ENCODE peak calls at places on chromosomes 5 and 9, in four cellular contexts. M is prostate gland; Y is CD8-positive, alpha-beta T cell; P is vagina. U is an unnamed sample.

GRCh38 chr5:110851357-110851756 is 112.5 kb downstream of the SLC25A46 start:
- DNase-seq in M (no peak), Y (no peak), P (no peak), U (no peak)

GRCh38 chr5:5466227-5466626 is 43.8 kb downstream of the ICE1 start:
- DNase-seq in M (no peak), Y (no peak), P (no peak), U (no peak)

GRCh38 chr9:133730994-133731715 is 7.0 kb downstream of the SARDH start:
- DNase-seq in M (no peak), Y (no peak), P (no peak), U (no peak)

GRCh38 chr9:7377489-7377888 is 422.1 kb downstream of the DMAC1 start:
- DNase-seq in M (no peak), Y (no peak), P (no peak), U (no peak)

GRCh38 chr5:3659907-3660306 is 64.3 kb downstream of the IRX1 start:
- DNase-seq in M (no peak), Y (no peak), P (no peak), U (peak)

GRCh38 chr9:91182429-91182828 is 179.3 kb downstream of the AUH start:
- DNase-seq in M (no peak), Y (no peak), P (no peak), U (no peak)

GRCh38 chr9:14687042-14687719 is 6.1 kb downstream of the ZDHHC21 start:
- DNase-seq in M (no peak), Y (no peak), P (no peak), U (no peak)

GRCh38 chr9:90778746-90779145 is 22.9 kb upstream of the SYK start:
- DNase-seq in M (no peak), Y (no peak), P (no peak), U (no peak)

GRCh38 chr5:95718203-95718602 is 12.9 kb upstream of the RHOBTB3 start:
- DNase-seq in M (no peak), Y (no peak), P (no peak), U (no peak)

DNA sequence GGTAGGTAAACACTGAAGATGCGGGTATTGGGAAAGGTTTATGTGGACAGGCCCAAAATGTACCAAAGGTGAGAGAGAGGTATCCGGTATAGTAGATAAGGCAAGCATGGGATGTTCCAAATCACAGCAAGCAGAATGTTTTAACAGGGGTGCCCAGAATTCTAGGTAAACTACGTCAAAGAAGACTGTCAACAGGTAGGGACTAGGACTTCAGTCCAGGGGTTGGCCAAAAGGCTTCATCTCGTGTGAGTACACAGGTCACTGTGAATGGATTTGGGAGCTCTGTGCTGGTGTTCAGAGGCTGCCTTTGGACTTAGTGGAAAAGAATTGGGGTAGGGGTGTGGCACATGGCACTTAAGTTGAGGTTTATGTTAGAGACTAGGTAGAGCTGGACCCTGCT is 66.4 kb downstream of the PIK3R1 start:
- DNase-seq in M (no peak), Y (no peak), P (no peak), U (no peak)
- H3K27ac ChIP-seq in M (no peak), Y (peak), P (peak), U (no peak)

GRCh38 chr5:155278524-155278923 is 265.0 kb downstream of the KIF4B start:
- DNase-seq in M (no peak), Y (no peak), P (no peak), U (no peak)

GRCh38 chr5:155275214-155275613 is 261.7 kb downstream of the KIF4B start:
- DNase-seq in M (no peak), Y (no peak), P (no peak), U (no peak)

GRCh38 chr5:155270737-155271136 is 257.2 kb downstream of the KIF4B start:
- DNase-seq in M (no peak), Y (no peak), P (no peak), U (no peak)

GRCh38 chr5:155274484-155274883 is 260.9 kb downstream of the KIF4B start:
- DNase-seq in M (no peak), Y (no peak), P (no peak), U (no peak)

GRCh38 chr5:155276231-155276630 is 262.7 kb downstream of the KIF4B start:
- DNase-seq in M (no peak), Y (no peak), P (no peak), U (no peak)
- H3K27ac ChIP-seq in M (no peak), Y (no peak), P (no peak), U (no peak)

GRCh38 chr9:2125909-2126308 is 110.8 kb downstream of the SMARCA2 start:
- DNase-seq in M (no peak), Y (no peak), P (no peak), U (peak)
- H3K27ac ChIP-seq in M (peak), Y (no peak), P (peak), U (no peak)

DNA sequence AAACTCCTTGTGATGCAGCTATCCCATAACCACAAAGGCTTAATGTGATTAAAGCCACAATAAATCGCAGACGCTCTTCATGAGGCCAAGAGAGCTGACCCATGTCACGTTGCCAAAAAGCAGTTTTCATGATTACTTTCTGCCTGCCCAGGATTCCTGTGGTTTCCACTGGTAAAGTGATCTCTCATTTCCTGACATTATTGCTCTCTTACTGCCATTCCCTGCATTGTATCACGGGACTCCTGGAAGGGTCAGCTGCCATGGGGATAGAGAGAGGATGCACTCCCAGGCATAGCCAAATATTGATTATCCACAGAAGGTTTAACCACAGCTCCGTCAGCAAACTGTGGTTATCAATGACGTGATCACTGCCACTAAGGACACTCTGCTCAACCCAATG is 103.8 kb upstream of the SLC1A3 start:
- DNase-seq in M (peak), Y (no peak), P (no peak), U (no peak)
- H3K27ac ChIP-seq in M (no peak), Y (no peak), P (no peak), U (no peak)

GRCh38 chr5:149747141-149747832 is 17.2 kb downstream of the PPARGC1B start:
- DNase-seq in M (no peak), Y (no peak), P (no peak), U (no peak)

GRCh38 chr5:149749481-149750365 is 19.6 kb downstream of the PPARGC1B start:
- DNase-seq in M (no peak), Y (no peak), P (no peak), U (peak)

GRCh38 chr5:149747833-149748366 is 17.8 kb downstream of the PPARGC1B start:
- DNase-seq in M (no peak), Y (no peak), P (no peak), U (no peak)

GRCh38 chr5:149750596-149750995 is 20.5 kb downstream of the PPARGC1B start:
- DNase-seq in M (no peak), Y (no peak), P (no peak), U (no peak)

DNA sequence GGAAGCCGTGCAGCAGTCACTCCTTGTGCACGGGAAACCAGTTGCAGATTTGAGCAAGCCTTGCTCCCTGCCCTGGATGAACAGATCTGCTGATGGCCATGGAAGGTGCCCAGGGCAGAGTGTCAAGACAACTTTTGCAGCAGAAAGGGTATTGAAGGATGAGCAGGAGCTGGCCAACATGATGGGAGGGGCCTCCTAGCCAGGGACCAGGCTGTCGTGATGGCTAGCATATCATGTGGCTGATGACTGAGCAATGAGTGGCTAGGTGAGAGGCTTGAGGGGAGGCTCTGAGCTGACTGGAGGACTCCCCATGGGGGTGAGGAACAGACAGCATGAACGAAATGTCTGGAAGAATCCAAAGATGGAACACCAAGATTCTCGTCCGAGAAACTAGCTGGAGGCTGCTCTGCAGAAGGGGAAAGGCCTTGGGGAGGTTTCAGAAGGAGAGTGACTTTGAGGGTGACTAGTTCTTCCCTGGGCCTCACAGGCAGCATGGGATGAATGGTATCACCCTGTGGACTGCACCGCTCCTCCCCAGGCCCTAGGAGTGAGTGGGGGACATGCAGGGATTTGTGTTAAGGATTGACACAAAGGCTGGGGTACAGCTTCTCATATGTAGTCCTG is 18.5 kb downstream of the PPARGC1B start:
- DNase-seq in M (no peak), Y (no peak), P (no peak), U (no peak)
- H3K27ac ChIP-seq in M (no peak), Y (no peak), P (no peak), U (no peak)

DNA sequence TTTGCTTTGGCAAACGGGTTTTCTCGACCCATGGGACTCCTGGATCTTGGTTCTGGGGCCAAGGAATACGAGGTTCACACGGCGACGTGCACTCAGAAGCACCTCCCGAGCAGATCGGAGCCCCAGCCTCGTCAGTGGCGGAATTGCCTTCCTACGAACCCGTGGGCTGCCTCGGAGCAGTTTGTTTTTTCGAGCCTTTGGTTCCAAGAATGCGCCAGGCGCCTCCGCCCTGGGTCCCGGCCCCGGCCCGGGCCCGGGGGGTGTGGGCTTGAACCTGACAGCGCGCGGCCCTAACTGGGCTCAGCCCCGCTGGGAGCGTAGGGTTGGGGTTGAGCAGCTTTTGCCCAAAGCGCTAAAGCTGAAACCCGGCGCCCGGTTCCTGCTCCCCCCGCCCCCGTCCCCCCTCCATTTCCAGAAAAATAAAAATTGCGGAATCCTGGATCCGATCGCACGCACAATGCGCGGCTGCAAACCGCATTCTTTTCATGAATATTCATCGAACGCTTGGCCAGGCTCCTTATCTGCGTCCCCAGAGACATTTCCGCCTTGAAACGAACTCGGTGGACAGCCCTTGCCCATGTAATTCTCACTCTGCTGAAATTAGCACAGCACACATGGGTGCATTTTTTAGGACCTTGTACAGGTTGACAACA is 1.0 kb downstream of the BASP1 start:
- DNase-seq in M (peak), Y (no peak), P (no peak), U (peak)
- H3K27ac ChIP-seq in M (peak), Y (no peak), P (peak), U (peak)

GRCh38 chr5:126369995-126370731 is 53.0 kb upstream of the GRAMD2B start:
- DNase-seq in M (no peak), Y (no peak), P (no peak), U (no peak)
- H3K27ac ChIP-seq in M (peak), Y (no peak), P (no peak), U (peak)

GRCh38 chr9:4126996-4127395 is 172.9 kb downstream of the GLIS3 start:
- DNase-seq in M (no peak), Y (no peak), P (no peak), U (no peak)
- H3K27ac ChIP-seq in M (no peak), Y (no peak), P (no peak), U (no peak)

GRCh38 chr5:471750-472058 is 28.7 kb downstream of the EXOC3 start:
- DNase-seq in M (no peak), Y (no peak), P (no peak), U (no peak)
- H3K27ac ChIP-seq in M (no peak), Y (no peak), P (peak), U (no peak)

GRCh38 chr9:129776566-129776937 is 23.7 kb upstream of the PTGES start:
- DNase-seq in M (no peak), Y (no peak), P (no peak), U (peak)

GRCh38 chr9:129778469-129778868 is 24.5 kb upstream of the TOR1B start:
- DNase-seq in M (no peak), Y (no peak), P (no peak), U (no peak)

GRCh38 chr9:129777769-129778130 is 24.9 kb upstream of the PTGES start:
- DNase-seq in M (no peak), Y (no peak), P (no peak), U (no peak)

GRCh38 chr9:129775443-129775842 is 22.6 kb upstream of the PTGES start:
- DNase-seq in M (no peak), Y (no peak), P (no peak), U (no peak)

GRCh38 chr9:129776938-129777768 is 24.3 kb upstream of the PTGES start:
- DNase-seq in M (peak), Y (no peak), P (no peak), U (peak)
- H3K27ac ChIP-seq in M (peak), Y (no peak), P (peak), U (no peak)